ENCODE peak calls at places on chromosomes 2 and 18, in ten cellular contexts. A is dermis microvascular lymphatic vessel endothelial cell; R is pancreas; Z is activated CD4-positive, CD25-positive, alpha-beta regulatory T cell; N is mesendoderm; V is cardiac fibroblast; H is GM10248; P is NCI-H1694; T is neural crest cell; W is neuronal stem cell. F is an unnamed sample.

GRCh38 chr2:184308706-184309105 is 289.6 kb upstream of the ZNF804A start:
- DNase-seq in A (no peak), R (no peak), Z (no peak), N (no peak), V (no peak), H (no peak), P (no peak), T (no peak), W (no peak), F (no peak)

GRCh38 chr2:86461042-86461743 is 20.0 kb downstream of the KDM3A start:
- DNase-seq in A (no peak), R (no peak), Z (no peak), N (no peak), V (no peak), H (no peak), P (no peak), T (no peak), W (no peak), F (no peak)

GRCh38 chr2:86251840-86252266 is 52.6 kb downstream of the MRPL35 start:
- DNase-seq in A (peak), R (no peak), Z (no peak), N (no peak), V (no peak), H (no peak), P (no peak), T (no peak), W (no peak), F (no peak)

GRCh38 chr2:161068670-161069069 is 91.6 kb upstream of the TANK start:
- DNase-seq in A (no peak), R (no peak), Z (no peak), N (no peak), V (peak), H (no peak), P (no peak), T (no peak), W (no peak), F (no peak)

GRCh38 chr18:68797901-68798300 is at the start of gene CCDC102B:
- DNase-seq in A (peak), R (no peak), Z (no peak), N (no peak), V (peak), H (no peak), P (no peak), T (no peak), W (no peak), F (no peak)

GRCh38 chr18:11496561-11497172 is 112.7 kb upstream of the SLC35G4 start:
- DNase-seq in A (no peak), R (no peak), Z (no peak), N (no peak), V (no peak), H (no peak), P (no peak), T (no peak), W (no peak), F (no peak)

GRCh38 chr2:51795248-51795888 is 763.4 kb upstream of the NRXN1 start:
- DNase-seq in A (peak), R (no peak), Z (no peak), N (peak), V (no peak), H (no peak), P (no peak), T (peak), W (peak), F (no peak)

GRCh38 chr18:67456691-67457090 is 59.8 kb downstream of the DSEL start:
- DNase-seq in A (no peak), R (no peak), Z (no peak), N (no peak), V (peak), H (no peak), P (no peak), T (no peak), W (no peak), F (no peak)

GRCh38 chr18:78994000-78994399 is 14.4 kb downstream of the SALL3 start:
- DNase-seq in A (no peak), R (no peak), Z (no peak), N (no peak), V (no peak), H (no peak), P (no peak), T (no peak), W (no peak), F (no peak)

GRCh38 chr18:64219511-64219910 is 70.6 kb upstream of the LINC00305 start:
- DNase-seq in A (no peak), R (no peak), Z (no peak), N (no peak), V (no peak), H (no peak), P (no peak), T (no peak), W (no peak), F (no peak)

GRCh38 chr2:30450025-30450424 is 3.0 kb downstream of the LCLAT1 start:
- DNase-seq in A (no peak), R (no peak), Z (no peak), N (no peak), V (no peak), H (no peak), P (no peak), T (no peak), W (no peak), F (peak)

GRCh38 chr2:29562896-29563295 is 358.5 kb downstream of the ALK start:
- DNase-seq in A (no peak), R (no peak), Z (no peak), N (no peak), V (no peak), H (no peak), P (no peak), T (no peak), W (no peak), F (no peak)

GRCh38 chr2:119827866-119828507 is 68.3 kb downstream of the PTPN4 start:
- DNase-seq in A (peak), R (no peak), Z (no peak), N (no peak), V (peak), H (no peak), P (no peak), T (no peak), W (no peak), F (no peak)

GRCh38 chr18:23890589-23890988 is 124.0 kb upstream of the TTC39C start:
- DNase-seq in A (no peak), R (no peak), Z (no peak), N (no peak), V (peak), H (no peak), P (no peak), T (no peak), W (no peak), F (no peak)

GRCh38 chr2:50469784-50470183 is 562.1 kb downstream of the NRXN1 start:
- DNase-seq in A (no peak), R (no peak), Z (no peak), N (peak), V (no peak), H (no peak), P (no peak), T (no peak), W (peak), F (no peak)

GRCh38 chr2:104851236-104852160 is 2.4 kb upstream of the POU3F3 start:
- DNase-seq in A (no peak), R (no peak), Z (no peak), N (peak), V (no peak), H (no peak), P (no peak), T (no peak), W (no peak), F (no peak)

GRCh38 chr2:191066281-191067233 is 52.6 kb upstream of the STAT1 start:
- DNase-seq in A (no peak), R (no peak), Z (no peak), N (no peak), V (no peak), H (no peak), P (no peak), T (no peak), W (no peak), F (no peak)

GRCh38 chr2:181586569-181587076 is 70.3 kb downstream of the CERKL start:
- DNase-seq in A (no peak), R (no peak), Z (no peak), N (no peak), V (no peak), H (peak), P (peak), T (peak), W (no peak), F (no peak)

F was measured in left colon.